ENCODE peak calls at places on chromosomes 7 and 10, in five cellular contexts. Z, N, E, G and S are unnamed samples.
A peak's percentile ranks its signal among the peaks of the same experiment; 100 is the strongest.

GRCh38 chr7:73427902-73428696 is 5.5 kb upstream of the FZD9 start:
- DNase-seq in N (no peak), Z (peak; percentile 66), G (no peak), E (no peak), S (peak; percentile 56)

GRCh38 chr7:128697301-128697905 is 25.3 kb downstream of the GARIN1A start:
- DNase-seq in N (peak; percentile 24), E (peak; percentile 35), G (peak; percentile 62), Z (peak; percentile 91), S (peak; percentile 85)

GRCh38 chr10:14371616-14372015 is 40.9 kb upstream of the FRMD4A start:
- DNase-seq in E (no peak), N (no peak), Z (no peak), G (no peak), S (no peak)

GRCh38 chr7:106287786-106288185 is 3.0 kb upstream of the NAMPT start:
- DNase-seq in Z (no peak), N (no peak), G (no peak), E (no peak), S (no peak)

GRCh38 chr7:104767826-104768536 is 246.0 kb upstream of the KMT2E start:
- DNase-seq in N (no peak), G (no peak), Z (no peak), E (no peak), S (no peak)

GRCh38 chr10:51300617-51301350 is 226.5 kb downstream of the PRKG1 start:
- DNase-seq in G (no peak), E (no peak), Z (no peak), N (no peak), S (no peak)

GRCh38 chr7:44219371-44220045 is 18.7 kb downstream of the YKT6 start:
- DNase-seq in E (no peak), Z (peak; percentile 55), N (no peak), G (peak; percentile 45), S (peak; percentile 69)

GRCh38 chr10:134743-135600 is at the start of gene ZMYND11:
- DNase-seq in N (peak; percentile 35), Z (peak; percentile 89), E (peak; percentile 57), G (peak; percentile 85), S (peak; percentile 92)

GRCh38 chr10:101021239-101021638 is 9.7 kb downstream of the PDZD7 start:
- DNase-seq in G (no peak), E (no peak), N (no peak), Z (no peak), S (no peak)

GRCh38 chr7:4066626-4067475 is 615.2 kb upstream of the FOXK1 start:
- DNase-seq in Z (no peak), N (no peak), E (peak; percentile 35), G (no peak), S (no peak)

GRCh38 chr10:43688348-43688892 is 39.7 kb upstream of the ZNF32 start:
- DNase-seq in E (no peak), Z (no peak), G (no peak), N (no peak), S (peak; percentile 68)

GRCh38 chr10:43069597-43069996 is 7.3 kb upstream of the RET start:
- DNase-seq in Z (no peak), N (no peak), E (peak; percentile 33), G (no peak), S (peak; percentile 41)

GRCh38 chr7:71846160-71846559 is 566.0 kb downstream of the CALN1 start:
- DNase-seq in N (no peak), G (no peak), E (no peak), Z (no peak), S (no peak)

GRCh38 chr7:34041716-34042115 is 136.4 kb downstream of the BMPER start:
- DNase-seq in Z (no peak), N (no peak), G (no peak), E (no peak), S (no peak)

GRCh38 chr10:17406036-17406834 is 48.2 kb downstream of the ST8SIA6 start:
- DNase-seq in E (no peak), G (no peak), N (no peak), Z (no peak), S (no peak)

GRCh38 chr7:101728128-101728527 is 89.3 kb upstream of the CUX1 start:
- DNase-seq in E (no peak), G (no peak), Z (no peak), N (no peak), S (no peak)

GRCh38 chr10:92239600-92240288 is 51.1 kb downstream of the CPEB3 start:
- DNase-seq in N (peak; percentile 6), E (peak; percentile 32), G (peak; percentile 71), Z (peak; percentile 84), S (peak; percentile 90)

GRCh38 chr10:34386911-34387310 is 428.2 kb downstream of the PARD3 start:
- DNase-seq in Z (no peak), E (no peak), G (no peak), N (no peak), S (no peak)

GRCh38 chr10:133442191-133442966 is 11.4 kb upstream of the SCART1 start:
- DNase-seq in G (peak; percentile 54), E (peak; percentile 34), N (no peak), Z (peak; percentile 78), S (peak; percentile 74)

GRCh38 chr7:8373856-8374255 is 59.6 kb upstream of the NXPH1 start:
- DNase-seq in E (no peak), Z (no peak), N (no peak), G (no peak), S (no peak)

GRCh38 chr7:127650842-127651555 is 995 bp upstream of the SND1 start:
- DNase-seq in Z (no peak), G (no peak), E (no peak), N (no peak), S (peak; percentile 81)

GRCh38 chr10:75097666-75098285 is 13.7 kb upstream of the SAMD8 start:
- DNase-seq in N (no peak), G (peak; percentile 37), Z (peak; percentile 48), E (peak; percentile 47), S (no peak)

GRCh38 chr7:142359694-142360279 is 101.9 kb upstream of the PRSS58 start:
- DNase-seq in Z (no peak), G (no peak), E (no peak), N (no peak), S (no peak)